ENCODE peak calls at places on chromosomes 1 and 21, in eight cellular contexts. A is activated T-cell treated with anti-CD3 and anti-CD28 coated beads for 1 hour; M is activated CD8-positive, alpha-beta memory T cell treated with anti-CD3 and anti-CD28 coated beads, Interleukin-2, amount 50 U/mL, for 4 hours; N is fibroblast of the conjunctiva; S is HFF-Myc; Z is AG20443; L is posterior cingulate gyrus; I is non-pigmented ciliary epithelial cell. V is an unnamed sample.

GRCh38 chr1:157307491-157307890 is 169.3 kb upstream of the ETV3 start:
- DNase-seq in A (no peak), M (no peak), N (no peak), I (no peak), S (no peak), L (no peak), Z (no peak), V (no peak)

GRCh38 chr1:78054559-78054958 is 8.8 kb downstream of the GIPC2 start:
- DNase-seq in S (no peak), L (no peak), N (no peak), I (no peak), A (no peak), Z (no peak), M (no peak), V (no peak)

GRCh38 chr1:77514871-77515776 is 167.3 kb downstream of the ZZZ3 start:
- DNase-seq in A (no peak), L (peak), N (peak), Z (peak), M (no peak), I (no peak), S (peak), V (no peak)

GRCh38 chr1:31244326-31244725 is 4.6 kb upstream of the NKAIN1 start:
- DNase-seq in I (no peak), N (no peak), S (no peak), A (no peak), M (no peak), L (no peak), Z (peak), V (no peak)

GRCh38 chr1:8702121-8702520 is 115.3 kb downstream of the RERE start:
- DNase-seq in Z (no peak), N (no peak), S (no peak), I (no peak), M (no peak), L (no peak), A (no peak), V (no peak)

GRCh38 chr1:116990612-116991151 is 10.9 kb upstream of the CD101 start:
- DNase-seq in M (no peak), N (peak), S (no peak), I (peak), L (no peak), Z (peak), A (no peak), V (no peak)

GRCh38 chr1:227903614-227904501 is 43.9 kb downstream of the WNT9A start:
- DNase-seq in S (no peak), Z (no peak), L (no peak), A (no peak), N (no peak), M (no peak), I (no peak), V (no peak)

GRCh38 chr1:202750024-202750423 is 39.8 kb upstream of the SYT2 start:
- DNase-seq in N (no peak), S (no peak), M (no peak), I (no peak), L (no peak), A (no peak), Z (no peak), V (no peak)

GRCh38 chr21:45562401-45562800 is 20.2 kb upstream of the SLC19A1 start:
- DNase-seq in M (no peak), L (no peak), N (no peak), S (no peak), I (no peak), Z (no peak), A (no peak), V (no peak)

GRCh38 chr1:232463226-232463625 is 166.7 kb downstream of the SIPA1L2 start:
- DNase-seq in N (no peak), A (no peak), Z (no peak), S (no peak), M (no peak), L (no peak), I (no peak), V (no peak)

GRCh38 chr1:171420810-171421209 is 64.5 kb upstream of the PRRC2C start:
- DNase-seq in Z (no peak), L (no peak), I (no peak), M (no peak), S (no peak), N (no peak), A (no peak), V (no peak)

V was measured in T-helper 1 cell.